ENCODE peak calls at places on chromosomes 6 and 20, in five cellular contexts. X is NCI-H2107, G is NCI-H1092, S is T1000, V is IMR-90. B is an unnamed sample.

GRCh38 chr6:26321005-26321404 is 44.0 kb upstream of the BTN3A2 start:
- DNase-seq in G (no peak), V (no peak), S (no peak), X (no peak), B (no peak)

GRCh38 chr20:38649275-38649891 is 47.8 kb downstream of the ARHGAP40 start:
- DNase-seq in S (no peak), X (no peak), G (peak), V (no peak), B (peak)

GRCh38 chr20:13355386-13355785 is 134.3 kb downstream of the ISM1 start:
- DNase-seq in X (no peak), S (no peak), G (no peak), V (no peak), B (no peak)

GRCh38 chr6:151255811-151256210 is 16.0 kb downstream of the AKAP12 start:
- DNase-seq in X (no peak), V (no peak), S (no peak), G (no peak), B (no peak)

GRCh38 chr20:34573541-34573940 is 15.0 kb downstream of the MAP1LC3A start:
- DNase-seq in X (no peak), S (no peak), G (no peak), V (no peak), B (no peak)

GRCh38 chr6:167401525-167402194 is 76.8 kb downstream of the TTLL2 start:
- DNase-seq in G (peak), X (peak), V (no peak), S (no peak), B (no peak)

GRCh38 chr6:46510656-46511055 is 19.4 kb upstream of the RCAN2 start:
- DNase-seq in X (no peak), S (no peak), V (no peak), G (no peak), B (no peak)

GRCh38 chr20:21189761-21190523 is 64.1 kb downstream of the KIZ start:
- DNase-seq in S (no peak), G (no peak), X (no peak), V (no peak), B (peak)

GRCh38 chr6:17968081-17968518 is 19.3 kb downstream of the KIF13A start:
- DNase-seq in V (peak), S (no peak), X (no peak), G (no peak), B (no peak)

GRCh38 chr20:6231551-6231950 is 108.7 kb upstream of the FERMT1 start:
- DNase-seq in G (no peak), X (no peak), V (peak), S (no peak), B (no peak)

B was measured in NCI-H2081.